ENCODE peak calls at places on chromosomes 13 and 19, in six cellular contexts. W, O, L, M, S and H are unnamed samples.

GRCh38 chr13:31910633-31911032 is 120.9 kb upstream of the FRY start:
- DNase-seq in M (no peak), S (no peak), L (no peak), O (no peak), W (no peak), H (no peak)

GRCh38 chr13:31035162-31035951 is 102.9 kb downstream of the TEX26 start:
- DNase-seq in L (no peak), O (no peak), S (peak), W (no peak), M (no peak), H (no peak)

GRCh38 chr19:3505598-3506383 is at the start of gene FZR1:
- DNase-seq in W (peak), M (peak), S (peak), L (peak), O (peak), H (peak)

GRCh38 chr13:101698400-101698799 is 245.9 kb downstream of the ITGBL1 start:
- DNase-seq in M (no peak), L (no peak), W (no peak), S (peak), O (no peak), H (no peak)

GRCh38 chr19:2611483-2612464 is 90.7 kb downstream of the GNG7 start:
- DNase-seq in L (no peak), W (no peak), M (no peak), O (no peak), S (no peak), H (no peak)

GRCh38 chr13:97948041-97948440 is 5.4 kb upstream of the IPO5 start:
- DNase-seq in W (no peak), M (no peak), L (no peak), O (no peak), S (peak), H (no peak)

GRCh38 chr19:35991731-35992450 is 3.1 kb upstream of the SDHAF1 start:
- DNase-seq in O (no peak), S (peak), M (no peak), W (no peak), L (no peak), H (no peak)

GRCh38 chr19:35346193-35347052 is 1.3 kb upstream of the FFAR1 start:
- DNase-seq in M (peak), O (no peak), S (no peak), W (no peak), L (peak), H (peak)

GRCh38 chr19:49422407-49423277 is 599 bp downstream of the PTH2 start:
- DNase-seq in S (peak), M (no peak), L (peak), O (peak), W (peak), H (no peak)

GRCh38 chr13:56713656-56714055 is 427.1 kb upstream of the PRR20A start:
- DNase-seq in O (no peak), M (no peak), L (no peak), W (no peak), S (no peak), H (no peak)

GRCh38 chr19:611506-611869 is 21.8 kb downstream of the HCN2 start:
- DNase-seq in M (no peak), L (peak), O (no peak), W (no peak), S (peak), H (no peak)

GRCh38 chr19:35558400-35559280 is 4.8 kb downstream of the ATP4A start:
- DNase-seq in S (no peak), O (no peak), M (no peak), W (no peak), L (no peak), H (no peak)

GRCh38 chr13:77595166-77595810 is 59.8 kb downstream of the SCEL start:
- DNase-seq in S (no peak), W (no peak), O (no peak), L (no peak), M (no peak), H (no peak)

GRCh38 chr19:28126499-28126898 is 1086.5 kb downstream of the UQCRFS1 start:
- DNase-seq in W (no peak), S (no peak), M (no peak), O (no peak), L (no peak), H (no peak)

GRCh38 chr13:113585828-113586355 is 1.3 kb downstream of the TFDP1 start:
- DNase-seq in S (no peak), M (no peak), L (no peak), O (no peak), W (no peak), H (no peak)

GRCh38 chr19:38252935-38253691 is 3.1 kb downstream of the PPP1R14A start:
- DNase-seq in W (no peak), S (no peak), M (no peak), L (no peak), O (no peak), H (no peak)

GRCh38 chr13:40145139-40145538 is 489.7 kb downstream of the COG6 start:
- DNase-seq in L (no peak), M (no peak), W (no peak), S (no peak), O (no peak), H (no peak)

GRCh38 chr13:102286326-102286725 is 115.5 kb downstream of the FGF14 start:
- DNase-seq in S (peak), L (no peak), M (no peak), O (peak), W (no peak), H (no peak)

GRCh38 chr19:41626278-41626677 is 596 bp downstream of the CEACAM4 start:
- DNase-seq in W (no peak), M (no peak), O (no peak), S (no peak), L (no peak), H (no peak)

GRCh38 chr13:67062160-67062559 is 168.0 kb downstream of the PCDH9 start:
- DNase-seq in O (no peak), W (no peak), M (no peak), L (no peak), S (no peak), H (no peak)

GRCh38 chr19:13953021-13953531 is 767 bp downstream of the DCAF15 start:
- DNase-seq in O (no peak), S (peak), W (no peak), L (no peak), M (peak), H (no peak)

GRCh38 chr13:31207630-31208549 is 8.1 kb downstream of the B3GLCT start:
- DNase-seq in M (no peak), S (peak), W (no peak), O (no peak), L (no peak), H (no peak)

GRCh38 chr19:40416918-40417713 is 3.9 kb upstream of the PRX start:
- DNase-seq in S (peak), M (no peak), W (no peak), L (no peak), O (peak), H (no peak)